ENCODE peak calls at places on chromosomes 1 and 21, in six cellular contexts. One of them, this sample, is unnamed.

GRCh38 chr21:34846601-34847112 is 177.9 kb downstream of the CLIC6 start:
- DNase-seq in H1: no peak
- DNase-seq in GM23338: no peak
- DNase-seq in endothelial cell of umbilical vein: no peak
- DNase-seq in PC-3: peak; percentile 93
- DNase-seq in fibroblast of lung: peak; percentile 86
- DNase-seq in this sample: no peak

GRCh38 chr1:53678948-53679825 is 59.8 kb downstream of the GLIS1 start:
- DNase-seq in H1: no peak
- DNase-seq in GM23338: no peak
- DNase-seq in endothelial cell of umbilical vein: no peak
- DNase-seq in PC-3: no peak
- DNase-seq in fibroblast of lung: no peak
- DNase-seq in this sample: no peak

GRCh38 chr1:33259879-33260278 is 3.6 kb downstream of the ZNF362 start:
- DNase-seq in H1: no peak
- DNase-seq in GM23338: no peak
- DNase-seq in endothelial cell of umbilical vein: no peak
- DNase-seq in PC-3: no peak
- DNase-seq in fibroblast of lung: no peak
- DNase-seq in this sample: no peak

GRCh38 chr1:26996665-26997064 is 3.2 kb downstream of the TRNP1 start:
- DNase-seq in H1: no peak
- DNase-seq in GM23338: peak; percentile 16
- DNase-seq in endothelial cell of umbilical vein: no peak
- DNase-seq in PC-3: no peak
- DNase-seq in fibroblast of lung: no peak
- DNase-seq in this sample: no peak

GRCh38 chr1:98051065-98051675 is 130.3 kb upstream of the DPYD start:
- DNase-seq in H1: no peak
- DNase-seq in GM23338: peak; percentile 82
- DNase-seq in endothelial cell of umbilical vein: peak; percentile 85
- DNase-seq in PC-3: peak; percentile 94
- DNase-seq in fibroblast of lung: peak; percentile 70
- DNase-seq in this sample: peak; percentile 21

GRCh38 chr1:159089184-159089791 is 12.7 kb upstream of the AIM2 start:
- DNase-seq in H1: no peak
- DNase-seq in GM23338: peak; percentile 66
- DNase-seq in endothelial cell of umbilical vein: no peak
- DNase-seq in PC-3: peak; percentile 36
- DNase-seq in fibroblast of lung: no peak
- DNase-seq in this sample: no peak

GRCh38 chr1:7783826-7784491 is at the start of gene PER3:
- DNase-seq in H1: peak; percentile 93
- DNase-seq in GM23338: peak; percentile 96
- DNase-seq in endothelial cell of umbilical vein: peak; percentile 98
- DNase-seq in PC-3: peak; percentile 97
- DNase-seq in fibroblast of lung: peak; percentile 95
- DNase-seq in this sample: peak; percentile 48

GRCh38 chr21:25424674-25425073 is 182.6 kb downstream of the MRPL39 start:
- DNase-seq in H1: no peak
- DNase-seq in GM23338: no peak
- DNase-seq in endothelial cell of umbilical vein: no peak
- DNase-seq in PC-3: no peak
- DNase-seq in fibroblast of lung: no peak
- DNase-seq in this sample: no peak

GRCh38 chr1:22582670-22583635 is 19.7 kb downstream of the EPHA8 start:
- DNase-seq in H1: no peak
- DNase-seq in GM23338: no peak
- DNase-seq in endothelial cell of umbilical vein: no peak
- DNase-seq in PC-3: no peak
- DNase-seq in fibroblast of lung: no peak
- DNase-seq in this sample: no peak

GRCh38 chr21:34886554-34887385 is 162.3 kb downstream of the RUNX1 start:
- DNase-seq in H1: no peak
- DNase-seq in GM23338: peak; percentile 56
- DNase-seq in endothelial cell of umbilical vein: peak; percentile 57
- DNase-seq in PC-3: peak; percentile 39
- DNase-seq in fibroblast of lung: no peak
- DNase-seq in this sample: no peak

GRCh38 chr1:58597076-58597475 is 20.0 kb upstream of the TACSTD2 start:
- DNase-seq in H1: no peak
- DNase-seq in GM23338: no peak
- DNase-seq in endothelial cell of umbilical vein: no peak
- DNase-seq in PC-3: no peak
- DNase-seq in fibroblast of lung: no peak
- DNase-seq in this sample: no peak

GRCh38 chr1:64082459-64082858 is 121.0 kb upstream of the UBE2U start:
- DNase-seq in H1: peak; percentile 10
- DNase-seq in GM23338: no peak
- DNase-seq in endothelial cell of umbilical vein: no peak
- DNase-seq in PC-3: no peak
- DNase-seq in fibroblast of lung: peak; percentile 68
- DNase-seq in this sample: no peak

GRCh38 chr1:118989878-118990378 is 1.8 kb upstream of the TBX15 start:
- DNase-seq in H1: no peak
- DNase-seq in GM23338: peak; percentile 90
- DNase-seq in endothelial cell of umbilical vein: no peak
- DNase-seq in PC-3: no peak
- DNase-seq in fibroblast of lung: no peak
- DNase-seq in this sample: no peak

GRCh38 chr1:118987431-118988185 is 535 bp downstream of the TBX15 start:
- DNase-seq in H1: no peak
- DNase-seq in GM23338: peak; percentile 78
- DNase-seq in endothelial cell of umbilical vein: no peak
- DNase-seq in PC-3: no peak
- DNase-seq in fibroblast of lung: no peak
- DNase-seq in this sample: no peak

GRCh38 chr1:118989006-118989736 is 1.0 kb upstream of the TBX15 start:
- DNase-seq in H1: no peak
- DNase-seq in GM23338: peak; percentile 79
- DNase-seq in endothelial cell of umbilical vein: no peak
- DNase-seq in PC-3: no peak
- DNase-seq in fibroblast of lung: no peak
- DNase-seq in this sample: no peak

GRCh38 chr1:118986839-118987430 is 1.2 kb downstream of the TBX15 start:
- DNase-seq in H1: no peak
- DNase-seq in GM23338: peak; percentile 44
- DNase-seq in endothelial cell of umbilical vein: no peak
- DNase-seq in PC-3: no peak
- DNase-seq in fibroblast of lung: no peak
- DNase-seq in this sample: no peak

DNA sequence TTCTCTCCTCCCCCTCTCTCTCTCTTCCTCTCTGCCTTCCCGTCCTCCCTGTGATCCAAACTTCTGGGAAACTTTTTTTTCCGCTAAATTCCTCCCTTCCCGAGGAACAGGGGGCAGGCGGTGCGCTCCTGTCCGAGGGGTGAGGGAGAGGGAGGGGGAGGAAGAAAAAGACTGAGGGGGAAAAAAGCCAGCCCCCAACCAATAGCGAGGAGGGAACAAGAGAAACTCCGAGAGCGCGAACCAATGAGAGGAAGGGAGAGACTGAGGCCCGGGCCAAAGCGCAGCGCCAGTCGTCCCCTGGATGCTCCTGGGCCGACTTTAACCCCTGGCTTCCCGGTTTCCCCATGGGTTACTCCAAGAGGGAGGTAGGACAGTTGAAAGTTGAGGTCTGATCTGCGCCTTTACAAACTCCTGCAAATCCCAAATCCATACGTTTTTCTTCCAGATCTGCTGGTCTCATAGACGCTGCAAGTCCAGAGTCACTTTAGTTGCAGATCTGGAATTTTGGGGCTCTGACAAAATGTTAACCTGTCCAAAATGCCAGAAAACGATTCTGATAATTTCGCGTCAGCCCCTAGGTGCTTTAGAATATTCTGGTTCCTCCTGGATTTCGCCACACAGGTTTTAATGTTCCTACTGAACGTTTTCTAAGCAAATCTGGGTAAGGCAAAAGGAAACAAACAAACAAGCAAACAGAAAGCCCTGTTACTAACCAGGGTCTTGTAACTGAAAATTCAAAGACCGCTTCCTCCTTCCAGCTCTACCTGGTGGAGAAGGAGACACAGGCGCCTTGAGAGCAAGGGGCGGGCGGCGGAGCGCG is at the start of gene TBX15:
- DNase-seq in H1: no peak
- DNase-seq in GM23338: peak; percentile 92
- DNase-seq in endothelial cell of umbilical vein: no peak
- DNase-seq in PC-3: no peak
- DNase-seq in fibroblast of lung: no peak
- DNase-seq in this sample: no peak
- TF ChIP-seq EZH2 in H1: no peak
- TF ChIP-seq EZH2 in GM23338: peak; percentile 88
- TF ChIP-seq EZH2 in endothelial cell of umbilical vein: no peak
- TF ChIP-seq EZH2 in PC-3: no peak
- TF ChIP-seq EZH2 in fibroblast of lung: no peak
- TF ChIP-seq EZH2 in this sample: peak; percentile 38

GRCh38 chr1:157370698-157371097 is 181.6 kb downstream of the FCRL5 start:
- DNase-seq in H1: no peak
- DNase-seq in GM23338: no peak
- DNase-seq in endothelial cell of umbilical vein: no peak
- DNase-seq in PC-3: no peak
- DNase-seq in fibroblast of lung: no peak
- DNase-seq in this sample: no peak
- TF ChIP-seq EZH2 in H1: no peak
- TF ChIP-seq EZH2 in GM23338: no peak
- TF ChIP-seq EZH2 in endothelial cell of umbilical vein: no peak
- TF ChIP-seq EZH2 in PC-3: no peak
- TF ChIP-seq EZH2 in fibroblast of lung: no peak
- TF ChIP-seq EZH2 in this sample: no peak

GRCh38 chr1:202643397-202644218 is 66.6 kb downstream of the SYT2 start:
- DNase-seq in H1: no peak
- DNase-seq in GM23338: peak; percentile 72
- DNase-seq in endothelial cell of umbilical vein: no peak
- DNase-seq in PC-3: no peak
- DNase-seq in fibroblast of lung: no peak
- DNase-seq in this sample: no peak
- TF ChIP-seq EZH2 in H1: peak; percentile 26
- TF ChIP-seq EZH2 in GM23338: no peak
- TF ChIP-seq EZH2 in endothelial cell of umbilical vein: peak; percentile 68
- TF ChIP-seq EZH2 in PC-3: peak; percentile 82
- TF ChIP-seq EZH2 in fibroblast of lung: peak; percentile 36
- TF ChIP-seq EZH2 in this sample: no peak

DNA sequence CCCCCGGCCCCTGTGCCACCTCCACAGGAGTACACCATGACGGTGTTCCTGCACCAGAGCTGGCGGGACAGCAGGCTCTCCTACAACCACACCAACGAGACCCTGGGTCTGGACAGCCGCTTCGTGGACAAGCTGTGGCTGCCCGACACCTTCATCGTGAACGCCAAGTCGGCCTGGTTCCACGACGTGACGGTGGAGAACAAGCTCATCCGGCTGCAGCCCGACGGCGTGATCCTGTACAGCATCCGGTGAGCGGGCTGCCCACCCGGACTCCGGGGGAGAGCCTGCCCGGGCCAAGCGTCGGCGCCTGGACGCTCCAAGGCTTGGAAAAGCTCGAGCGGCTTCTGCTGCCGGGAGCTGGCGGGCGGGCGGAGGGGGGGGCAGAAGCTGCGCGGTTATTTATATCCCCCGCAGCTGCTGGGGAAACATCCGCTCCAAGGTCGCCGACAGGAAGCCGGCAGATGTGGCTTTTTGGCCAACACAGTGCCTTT is 6.4 kb downstream of the GABRD start:
- DNase-seq in H1: no peak
- DNase-seq in GM23338: no peak
- DNase-seq in endothelial cell of umbilical vein: no peak
- DNase-seq in PC-3: no peak
- DNase-seq in fibroblast of lung: no peak
- DNase-seq in this sample: no peak
- TF ChIP-seq EZH2 in H1: no peak
- TF ChIP-seq EZH2 in GM23338: no peak
- TF ChIP-seq EZH2 in endothelial cell of umbilical vein: no peak
- TF ChIP-seq EZH2 in PC-3: no peak
- TF ChIP-seq EZH2 in fibroblast of lung: peak; percentile 59
- TF ChIP-seq EZH2 in this sample: no peak

DNA sequence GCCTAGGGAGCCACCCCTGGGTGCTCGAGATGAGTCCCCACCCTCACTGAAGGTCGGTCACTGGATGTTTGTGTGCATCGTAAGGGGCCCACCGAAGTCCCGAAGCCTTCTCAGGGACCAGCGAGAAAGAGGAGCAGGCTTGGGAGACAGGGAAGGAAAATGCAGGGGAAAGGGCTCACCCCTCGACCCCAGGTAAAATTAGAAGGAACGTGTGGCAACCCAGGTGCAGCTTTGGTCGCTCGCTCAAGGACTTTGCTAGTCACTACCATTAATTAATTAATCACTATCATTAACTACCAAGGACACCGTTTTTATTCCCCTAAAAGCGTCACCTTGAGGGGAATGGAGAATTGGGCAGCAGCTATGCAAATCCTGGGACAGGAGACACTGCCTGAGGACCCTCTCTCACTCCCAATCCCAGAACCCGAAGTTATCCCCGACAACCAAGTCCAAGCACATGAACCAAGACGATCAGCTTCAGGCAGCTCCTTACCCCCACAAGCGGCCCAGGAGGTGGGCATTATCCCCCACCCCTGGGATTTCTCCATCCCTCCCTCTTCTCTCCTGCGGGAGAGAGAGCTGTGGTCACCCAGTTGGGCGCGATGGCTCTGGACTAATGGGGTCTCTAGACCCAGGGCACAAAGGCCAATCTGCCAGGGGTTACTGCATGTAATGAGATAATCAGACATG is 4.2 kb upstream of the SIM2 start:
- DNase-seq in H1: no peak
- DNase-seq in GM23338: no peak
- DNase-seq in endothelial cell of umbilical vein: no peak
- DNase-seq in PC-3: no peak
- DNase-seq in fibroblast of lung: no peak
- DNase-seq in this sample: no peak
- TF ChIP-seq EZH2 in H1: no peak
- TF ChIP-seq EZH2 in GM23338: peak; percentile 94
- TF ChIP-seq EZH2 in endothelial cell of umbilical vein: no peak
- TF ChIP-seq EZH2 in PC-3: no peak
- TF ChIP-seq EZH2 in fibroblast of lung: peak; percentile 56
- TF ChIP-seq EZH2 in this sample: no peak